ENCODE peak calls at places on chromosomes 12 and 14, in eight cellular contexts. V is SK-N-MC, O is astrocyte, T is heart right ventricle, N is right cardiac atrium, Q is RWPE1, A is tibial nerve, L is heart left ventricle. R is an unnamed sample.

GRCh38 chr14:28412076-28412475 is 354.5 kb upstream of the FOXG1 start:
- DNase-seq in V (no peak), O (no peak), T (no peak), N (no peak), Q (peak; percentile 1), A (no peak), L (no peak), R (no peak)

GRCh38 chr12:66398931-66399625 is 96.8 kb downstream of the HELB start:
- DNase-seq in V (no peak), O (peak; percentile 4), T (no peak), N (no peak), Q (no peak), A (no peak), L (no peak), R (no peak)

GRCh38 chr14:68929623-68930307 is 49.3 kb downstream of the ACTN1 start:
- DNase-seq in V (no peak), O (no peak), T (no peak), N (no peak), Q (no peak), A (no peak), L (peak; percentile 13), R (no peak)

GRCh38 chr14:20803221-20803620 is 577 bp upstream of the RNASE1 start:
- DNase-seq in V (no peak), O (no peak), T (peak; percentile 19), N (peak; percentile 72), Q (no peak), A (no peak), L (peak; percentile 31), R (no peak)

GRCh38 chr14:37403656-37404055 is 191.4 kb downstream of the FOXA1 start:
- DNase-seq in V (no peak), O (no peak), T (no peak), N (no peak), Q (no peak), A (no peak), L (no peak), R (no peak)

GRCh38 chr14:104563742-104564615 is 15.6 kb upstream of the C14orf180 start:
- DNase-seq in V (no peak), O (no peak), T (peak; percentile 80), N (peak; percentile 91), Q (peak; percentile 85), A (peak; percentile 60), L (peak; percentile 78), R (peak; percentile 88)

GRCh38 chr14:20409226-20409625 is 4.1 kb downstream of the TEP1 start:
- DNase-seq in V (no peak), O (peak; percentile 22), T (no peak), N (no peak), Q (no peak), A (no peak), L (no peak), R (no peak)

GRCh38 chr12:88399811-88400210 is 180.5 kb downstream of the KITLG start:
- DNase-seq in V (no peak), O (no peak), T (no peak), N (no peak), Q (no peak), A (no peak), L (no peak), R (no peak)

GRCh38 chr14:81127785-81128184 is 93.0 kb downstream of the GTF2A1 start:
- DNase-seq in V (peak; percentile 72), O (peak; percentile 12), T (no peak), N (no peak), Q (no peak), A (no peak), L (no peak), R (no peak)

GRCh38 chr12:27635349-27635972 is 60.8 kb upstream of the REP15 start:
- DNase-seq in V (no peak), O (peak; percentile 45), T (no peak), N (no peak), Q (peak; percentile 34), A (no peak), L (no peak), R (no peak)

GRCh38 chr12:108394196-108394595 is 55.1 kb upstream of the CMKLR1 start:
- DNase-seq in V (no peak), O (no peak), T (peak; percentile 13), N (peak; percentile 74), Q (no peak), A (no peak), L (peak; percentile 51), R (no peak)

GRCh38 chr12:27191531-27191930 is 52.6 kb upstream of the STK38L start:
- DNase-seq in V (no peak), O (no peak), T (no peak), N (no peak), Q (no peak), A (no peak), L (no peak), R (no peak)

GRCh38 chr12:114311966-114312365 is 94.0 kb downstream of the TBX5 start:
- DNase-seq in V (no peak), O (peak; percentile 79), T (peak; percentile 9), N (peak; percentile 69), Q (no peak), A (no peak), L (no peak), R (no peak)

GRCh38 chr12:79069009-79069408 is 204.4 kb downstream of the SYT1 start:
- DNase-seq in V (no peak), O (no peak), T (no peak), N (no peak), Q (no peak), A (no peak), L (no peak), R (no peak)

DNA sequence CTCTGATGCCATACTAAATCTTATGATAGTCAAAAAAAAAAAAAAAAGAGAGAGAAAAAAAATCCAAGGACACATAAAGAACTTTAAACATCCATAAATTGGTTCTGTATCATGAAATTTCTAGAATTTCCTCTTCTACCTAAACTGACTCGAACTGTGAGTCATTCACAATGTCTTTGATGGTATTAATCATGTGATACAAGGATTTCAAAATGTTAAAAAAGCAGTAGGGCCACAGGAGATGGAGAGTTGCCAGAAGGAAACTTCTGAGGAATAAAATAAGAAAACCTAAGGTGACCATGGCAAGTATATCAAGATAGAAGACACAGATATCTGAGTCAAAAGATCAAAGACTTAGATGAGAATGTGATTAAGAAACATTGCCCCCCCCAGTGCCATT is 1320.9 kb upstream of the FLRT2 start:
- DNase-seq in V (no peak), O (no peak), T (no peak), N (no peak), Q (no peak), A (no peak), L (no peak), R (no peak)
- H3K27ac ChIP-seq in V (no peak overlapping the region), O (no peak overlapping the region), T (no peak overlapping the region), N (no peak overlapping the region), Q (no peak overlapping the region), A (no peak overlapping the region), L (no peak overlapping the region), R (no peak overlapping the region)

GRCh38 chr12:101680647-101681046 is 16.8 kb upstream of the CHPT1 start:
- DNase-seq in V (no peak), O (no peak), T (no peak), N (no peak), Q (no peak), A (no peak), L (no peak), R (no peak)
- H3K27ac ChIP-seq in V (no peak overlapping the region), O (no peak overlapping the region), T (peak overlapping the region; percentile 61), N (peak overlapping the region; percentile 92), Q (no peak overlapping the region), A (no peak overlapping the region), L (peak overlapping the region; percentile 4), R (no peak overlapping the region)

GRCh38 chr12:10368206-10369171 is 21.4 kb downstream of the KLRK1 start:
- DNase-seq in V (no peak), O (no peak), T (no peak), N (peak; percentile 53), Q (no peak), A (no peak), L (no peak), R (no peak)
- H3K27ac ChIP-seq in V (no peak overlapping the region), O (no peak overlapping the region), T (peak overlapping the region; percentile 76), N (peak overlapping the region; percentile 48), Q (no peak overlapping the region), A (peak overlapping the region; percentile 71), L (peak overlapping the region; percentile 55), R (no peak overlapping the region)

GRCh38 chr14:89331398-89331797 is 85.6 kb downstream of the FOXN3 start:
- DNase-seq in V (no peak), O (no peak), T (no peak), N (no peak), Q (no peak), A (no peak), L (no peak), R (no peak)
- H3K27ac ChIP-seq in V (no peak overlapping the region), O (no peak overlapping the region), T (no peak overlapping the region), N (no peak overlapping the region), Q (no peak overlapping the region), A (no peak overlapping the region), L (no peak overlapping the region), R (no peak overlapping the region)

GRCh38 chr12:46438256-46438655 is 65.7 kb upstream of the SLC38A2 start:
- DNase-seq in V (no peak), O (no peak), T (no peak), N (no peak), Q (no peak), A (no peak), L (no peak), R (no peak)
- H3K27ac ChIP-seq in V (no peak overlapping the region), O (no peak overlapping the region), T (no peak overlapping the region), N (no peak overlapping the region), Q (no peak overlapping the region), A (no peak overlapping the region), L (no peak overlapping the region), R (no peak overlapping the region)

GRCh38 chr14:102138535-102138934 is 1.2 kb upstream of the WDR20 start:
- DNase-seq in V (no peak), O (no peak), T (no peak), N (no peak), Q (peak; percentile 3), A (no peak), L (no peak), R (no peak)

GRCh38 chr14:102139248-102140026 is at the start of gene WDR20:
- DNase-seq in V (peak; percentile 87), O (peak; percentile 84), T (peak; percentile 98), N (peak; percentile 99), Q (peak; percentile 100), A (peak; percentile 97), L (peak; percentile 98), R (peak; percentile 99)

GRCh38 chr14:102140750-102141145 is 1.1 kb downstream of the WDR20 start:
- DNase-seq in V (no peak), O (no peak), T (no peak), N (no peak), Q (no peak), A (no peak), L (no peak), R (peak; percentile 23)

GRCh38 chr14:102140027-102140749 is 491 bp downstream of the WDR20 start:
- DNase-seq in V (no peak), O (no peak), T (no peak), N (peak; percentile 70), Q (peak; percentile 35), A (peak; percentile 5), L (peak; percentile 44), R (peak; percentile 32)

DNA sequence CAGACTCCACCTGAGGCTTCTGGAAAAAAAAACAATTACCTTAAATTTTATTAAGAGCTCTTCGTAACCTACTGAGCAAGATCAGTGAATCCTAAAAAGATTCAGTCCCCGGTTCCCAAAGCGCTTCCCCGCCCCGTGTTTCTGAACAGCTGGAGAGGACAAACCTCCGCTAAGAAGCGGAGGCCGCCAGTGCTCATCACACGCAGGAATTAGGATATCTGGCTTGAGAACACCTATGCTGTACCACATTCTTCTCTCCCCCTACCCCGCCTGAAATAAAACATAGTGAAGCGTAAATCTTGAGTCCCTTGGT is 806 bp upstream of the WDR20 start:
- DNase-seq in V (no peak), O (no peak), T (no peak), N (no peak), Q (peak; percentile 73), A (no peak), L (no peak), R (no peak)
- H3K27ac ChIP-seq in V (no peak overlapping the region), O (no peak overlapping the region), T (peak overlapping the region; percentile 91), N (peak overlapping the region; percentile 21), Q (peak overlapping the region; percentile 84), A (peak overlapping the region; percentile 94), L (peak overlapping the region; percentile 86), R (peak overlapping the region; percentile 61)

R was measured in SJCRH30.